ENCODE peak calls at places on chromosomes 7 and 10, in four cellular contexts. B is ovary, Q is stomach, P is esophagus muscularis mucosa. H is an unnamed sample.

GRCh38 chr10:112231602-112232001 is 48.0 kb upstream of the GPAM start:
- DNase-seq in Q (no peak), B (no peak), P (no peak), H (no peak)

GRCh38 chr10:6494934-6495592 is 85.0 kb downstream of the PRKCQ start:
- DNase-seq in P (peak; percentile 89), B (no peak), Q (no peak), H (no peak)

GRCh38 chr7:46660402-46660801 is 739.3 kb upstream of the IGFBP3 start:
- DNase-seq in P (no peak), B (no peak), Q (no peak), H (no peak)

GRCh38 chr7:68623030-68623429 is 975.2 kb upstream of the AUTS2 start:
- DNase-seq in Q (no peak), B (no peak), P (peak; percentile 19), H (no peak)

GRCh38 chr7:29926216-29926615 is 63.4 kb downstream of the SCRN1 start:
- DNase-seq in P (no peak), Q (no peak), B (no peak), H (no peak)

GRCh38 chr10:30185916-30186315 is 126.5 kb upstream of the JCAD start:
- DNase-seq in B (no peak), Q (no peak), P (no peak), H (no peak)

GRCh38 chr10:80204801-80205477 is 398 bp downstream of the ANXA11 start:
- DNase-seq in P (no peak), B (no peak), Q (peak; percentile 48), H (peak; percentile 66)

GRCh38 chr7:43658718-43659548 is 70.4 kb downstream of the COA1 start:
- DNase-seq in B (no peak), Q (no peak), P (no peak), H (no peak)

GRCh38 chr7:112282476-112283188 is 76.1 kb downstream of the ZNF277 start:
- DNase-seq in P (no peak), B (no peak), Q (no peak), H (no peak)

GRCh38 chr7:99476107-99476506 is 3.4 kb downstream of the ZNF789 start:
- DNase-seq in P (no peak), B (no peak), Q (no peak), H (no peak)

GRCh38 chr7:70193514-70193913 is 595.2 kb downstream of the AUTS2 start:
- DNase-seq in B (no peak), P (no peak), Q (no peak), H (no peak)

GRCh38 chr10:30705086-30705624 is 75.6 kb upstream of the LYZL2 start:
- DNase-seq in Q (no peak), P (no peak), B (no peak), H (no peak)

GRCh38 chr7:14806886-14807285 is 95.7 kb downstream of the DGKB start:
- DNase-seq in P (no peak), B (no peak), Q (no peak), H (no peak)

GRCh38 chr7:49295136-49295535 is 370.8 kb downstream of the CDC14C start:
- DNase-seq in B (no peak), Q (no peak), P (no peak), H (no peak)

GRCh38 chr7:90244909-90245841 is at the start of gene CFAP69:
- DNase-seq in B (peak; percentile 95), Q (peak; percentile 92), P (peak; percentile 96), H (peak; percentile 95)

GRCh38 chr7:90797596-90797995 is 201.5 kb downstream of the CDK14 start:
- DNase-seq in Q (no peak), P (no peak), B (no peak), H (no peak)

GRCh38 chr10:103646304-103646703 is 152.8 kb downstream of the NEURL1 start:
- DNase-seq in Q (no peak), B (no peak), P (no peak), H (no peak)

GRCh38 chr7:95772298-95772770 is at the start of gene DYNC1I1:
- DNase-seq in B (peak; percentile 64), Q (peak; percentile 61), P (no peak), H (peak; percentile 88)

GRCh38 chr7:116588641-116589594 is 64.1 kb downstream of the CAV1 start:
- DNase-seq in P (no peak), Q (no peak), B (no peak), H (no peak)

GRCh38 chr10:59752278-59752940 is 846 bp downstream of the MRLN start:
- DNase-seq in P (peak; percentile 66), Q (no peak), B (no peak), H (no peak)
- TF ChIP-seq EP300 in P (no peak), Q (no peak), B (no peak), H (no peak)

GRCh38 chr7:121395961-121396757 is at the start of gene FAM3C:
- DNase-seq in P (peak; percentile 94), B (peak; percentile 92), Q (peak; percentile 92), H (peak; percentile 94)
- TF ChIP-seq EP300 in P (no peak), B (no peak), Q (no peak), H (no peak)

GRCh38 chr7:16235152-16235526 is 186.2 kb downstream of the CRPPA start:
- DNase-seq in Q (no peak), P (no peak), B (no peak), H (no peak)

GRCh38 chr7:16234493-16235151 is 186.7 kb downstream of the CRPPA start:
- DNase-seq in B (no peak), Q (no peak), P (no peak), H (no peak)

GRCh38 chr7:16233519-16233918 is 187.8 kb downstream of the CRPPA start:
- DNase-seq in Q (no peak), B (no peak), P (no peak), H (no peak)

GRCh38 chr7:16235743-16236142 is 185.6 kb downstream of the CRPPA start:
- DNase-seq in B (no peak), P (no peak), Q (no peak), H (no peak)

GRCh38 chr7:16232273-16232672 is 189.1 kb downstream of the CRPPA start:
- DNase-seq in B (no peak), Q (no peak), P (no peak), H (no peak)
- TF ChIP-seq EP300 in B (no peak), Q (no peak), P (no peak), H (no peak)

GRCh38 chr10:73131913-73132686 is 21.8 kb downstream of the NUDT13 start:
- DNase-seq in P (no peak), Q (no peak), B (no peak), H (no peak)
- TF ChIP-seq EP300 in P (no peak), Q (no peak), B (no peak), H (no peak)

DNA sequence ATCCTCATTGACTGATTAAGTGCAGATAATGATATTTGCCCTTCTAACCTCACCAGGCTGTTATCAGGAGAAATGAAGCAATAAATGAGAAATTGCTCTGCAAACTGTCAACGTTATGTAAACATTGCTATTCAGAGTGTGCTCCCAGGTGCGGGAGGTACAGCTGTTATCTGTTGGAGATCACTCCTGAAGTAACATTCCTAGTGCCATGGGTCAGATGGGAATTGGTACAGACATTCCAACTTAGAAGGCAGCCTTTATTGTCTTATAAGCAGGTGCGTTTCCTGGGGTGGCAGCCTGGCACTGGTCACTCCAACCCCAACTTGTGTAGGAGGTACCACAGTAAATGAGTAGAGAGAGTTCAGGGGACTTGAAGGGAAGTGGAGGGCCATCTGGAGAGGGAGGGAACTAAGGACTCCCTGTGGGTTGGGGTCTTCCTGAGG is 36.8 kb downstream of the HK1 start:
- DNase-seq in Q (no peak), B (no peak), P (no peak), H (no peak)
- TF ChIP-seq EP300 in Q (no peak), B (no peak), P (no peak), H (no peak)

GRCh38 chr10:5071411-5072198 is 22.6 kb upstream of the AKR1C3 start:
- DNase-seq in B (peak; percentile 89), Q (peak; percentile 70), P (no peak), H (peak; percentile 91)
- TF ChIP-seq EP300 in B (peak; percentile 59), Q (no peak), P (no peak), H (no peak)

GRCh38 chr10:60594476-60595051 is 183.7 kb upstream of the CDK1 start:
- DNase-seq in P (no peak), B (no peak), Q (no peak), H (no peak)
- TF ChIP-seq EP300 in P (no peak), B (no peak), Q (no peak), H (no peak)